ENCODE peak calls at places on chromosomes 12 and 14, in four cellular contexts. One of them, this sample, is unnamed.

GRCh38 chr12:3233813-3234212 is 156.6 kb downstream of the TSPAN9 start:
- ATAC-seq in A549: no peak
- ATAC-seq in HepG2: no peak
- ATAC-seq in upper lobe of left lung: no peak
- ATAC-seq in this sample: no peak

GRCh38 chr12:48105321-48105866 is 485 bp downstream of the SENP1 start:
- ATAC-seq in A549: peak; percentile 11
- ATAC-seq in HepG2: peak; percentile 84
- ATAC-seq in upper lobe of left lung: no peak
- ATAC-seq in this sample: no peak

GRCh38 chr12:72790273-72790672 is 518.1 kb downstream of the TRHDE start:
- ATAC-seq in A549: no peak
- ATAC-seq in HepG2: no peak
- ATAC-seq in upper lobe of left lung: no peak
- ATAC-seq in this sample: no peak

GRCh38 chr14:89613260-89614008 is 196.4 kb upstream of the FOXN3 start:
- ATAC-seq in A549: no peak
- ATAC-seq in HepG2: no peak
- ATAC-seq in upper lobe of left lung: no peak
- ATAC-seq in this sample: no peak

GRCh38 chr12:110670161-110670701 is 18.7 kb downstream of the HVCN1 start:
- ATAC-seq in A549: no peak
- ATAC-seq in HepG2: no peak
- ATAC-seq in upper lobe of left lung: no peak
- ATAC-seq in this sample: no peak

GRCh38 chr14:24662753-24663152 is 28.8 kb upstream of the GZMB start:
- ATAC-seq in A549: no peak
- ATAC-seq in HepG2: no peak
- ATAC-seq in upper lobe of left lung: no peak
- ATAC-seq in this sample: no peak

GRCh38 chr12:111393700-111394275 is 11.9 kb upstream of the SH2B3 start:
- ATAC-seq in A549: no peak
- ATAC-seq in HepG2: peak; percentile 11
- ATAC-seq in upper lobe of left lung: peak; percentile 85
- ATAC-seq in this sample: peak; percentile 64

GRCh38 chr14:51865953-51866747 is 5.7 kb downstream of the GNG2 start:
- ATAC-seq in A549: no peak
- ATAC-seq in HepG2: no peak
- ATAC-seq in upper lobe of left lung: no peak
- ATAC-seq in this sample: no peak

GRCh38 chr12:100573168-100573498 is 351 bp upstream of the GAS2L3 start:
- ATAC-seq in A549: peak; percentile 57
- ATAC-seq in HepG2: no peak
- ATAC-seq in upper lobe of left lung: no peak
- ATAC-seq in this sample: no peak

GRCh38 chr12:93186131-93186530 is 191.6 kb upstream of the NUDT4 start:
- ATAC-seq in A549: no peak
- ATAC-seq in HepG2: no peak
- ATAC-seq in upper lobe of left lung: no peak
- ATAC-seq in this sample: no peak

GRCh38 chr14:71327691-71328090 is 420.4 kb downstream of the PCNX1 start:
- ATAC-seq in A549: no peak
- ATAC-seq in HepG2: peak; percentile 54
- ATAC-seq in upper lobe of left lung: no peak
- ATAC-seq in this sample: no peak

GRCh38 chr12:57941165-57941894 is at the start of gene ATP23:
- ATAC-seq in A549: peak; percentile 89
- ATAC-seq in HepG2: peak; percentile 98
- ATAC-seq in upper lobe of left lung: peak; percentile 96
- ATAC-seq in this sample: peak; percentile 94

DNA sequence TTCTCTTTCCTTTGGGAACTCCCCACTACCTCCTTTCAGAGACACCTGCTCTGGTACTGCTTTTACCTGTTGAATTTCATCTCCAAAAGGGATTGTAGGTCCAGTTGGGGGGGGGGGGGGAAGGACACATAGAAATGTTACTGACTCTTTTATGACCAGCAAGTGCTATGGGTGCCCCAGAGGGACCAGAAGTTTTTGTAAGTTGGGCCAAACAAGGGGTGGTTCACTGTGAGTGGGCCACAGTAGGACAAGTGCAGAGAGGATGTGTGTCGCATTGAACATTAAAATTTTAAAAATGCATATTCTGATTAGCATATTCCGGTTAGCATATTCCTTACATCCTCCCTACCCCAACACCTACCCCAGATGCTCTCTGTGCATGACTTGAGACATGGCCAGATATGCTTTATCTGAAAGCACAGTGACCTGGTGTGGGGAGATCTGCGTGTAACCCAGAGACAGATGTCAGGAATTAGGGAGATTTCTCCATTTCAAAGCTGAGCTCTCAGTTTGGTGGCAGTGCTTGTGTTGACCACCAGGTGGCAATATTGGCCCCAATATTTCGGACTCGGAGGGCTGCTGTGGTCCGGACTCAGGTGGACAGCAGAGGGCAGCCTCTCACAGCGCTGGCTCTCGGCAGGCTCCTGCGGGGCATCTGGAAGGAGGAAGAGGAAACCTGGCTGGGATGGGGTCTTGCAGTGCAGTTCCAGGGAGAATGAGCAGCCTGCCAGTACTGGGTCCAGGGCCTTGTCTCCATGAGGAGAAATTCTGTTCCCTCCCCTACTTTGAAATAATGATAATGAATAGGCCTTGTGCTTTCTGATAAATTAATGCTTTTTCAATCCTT is 1.6 kb upstream of the CEBPE start:
- ATAC-seq in A549: peak; percentile 86
- ATAC-seq in HepG2: peak; percentile 83
- ATAC-seq in upper lobe of left lung: peak; percentile 93
- ATAC-seq in this sample: peak; percentile 83
- H3K27ac ChIP-seq in A549: no peak overlapping the region
- H3K27ac ChIP-seq in HepG2: no peak overlapping the region
- H3K27ac ChIP-seq in upper lobe of left lung: no peak overlapping the region
- H3K27ac ChIP-seq in this sample: peak overlapping the region; percentile 38

GRCh38 chr12:131831635-131832041 is 3.4 kb downstream of the MMP17 start:
- ATAC-seq in A549: no peak
- ATAC-seq in HepG2: no peak
- ATAC-seq in upper lobe of left lung: no peak
- ATAC-seq in this sample: no peak
- H3K4me3 ChIP-seq in A549: peak overlapping the region; percentile 91
- H3K4me3 ChIP-seq in HepG2: no peak overlapping the region
- H3K4me3 ChIP-seq in upper lobe of left lung: peak overlapping the region; percentile 51
- H3K4me3 ChIP-seq in this sample: peak overlapping the region; percentile 58

GRCh38 chr14:65302571-65303184 is 109.9 kb upstream of the FUT8 start:
- ATAC-seq in A549: no peak
- ATAC-seq in HepG2: no peak
- ATAC-seq in upper lobe of left lung: no peak
- ATAC-seq in this sample: no peak
- TF ChIP-seq EP300 in A549: no peak
- TF ChIP-seq EP300 in HepG2: no peak
- TF ChIP-seq EP300 in upper lobe of left lung: no peak
- TF ChIP-seq EP300 in this sample: no peak

DNA sequence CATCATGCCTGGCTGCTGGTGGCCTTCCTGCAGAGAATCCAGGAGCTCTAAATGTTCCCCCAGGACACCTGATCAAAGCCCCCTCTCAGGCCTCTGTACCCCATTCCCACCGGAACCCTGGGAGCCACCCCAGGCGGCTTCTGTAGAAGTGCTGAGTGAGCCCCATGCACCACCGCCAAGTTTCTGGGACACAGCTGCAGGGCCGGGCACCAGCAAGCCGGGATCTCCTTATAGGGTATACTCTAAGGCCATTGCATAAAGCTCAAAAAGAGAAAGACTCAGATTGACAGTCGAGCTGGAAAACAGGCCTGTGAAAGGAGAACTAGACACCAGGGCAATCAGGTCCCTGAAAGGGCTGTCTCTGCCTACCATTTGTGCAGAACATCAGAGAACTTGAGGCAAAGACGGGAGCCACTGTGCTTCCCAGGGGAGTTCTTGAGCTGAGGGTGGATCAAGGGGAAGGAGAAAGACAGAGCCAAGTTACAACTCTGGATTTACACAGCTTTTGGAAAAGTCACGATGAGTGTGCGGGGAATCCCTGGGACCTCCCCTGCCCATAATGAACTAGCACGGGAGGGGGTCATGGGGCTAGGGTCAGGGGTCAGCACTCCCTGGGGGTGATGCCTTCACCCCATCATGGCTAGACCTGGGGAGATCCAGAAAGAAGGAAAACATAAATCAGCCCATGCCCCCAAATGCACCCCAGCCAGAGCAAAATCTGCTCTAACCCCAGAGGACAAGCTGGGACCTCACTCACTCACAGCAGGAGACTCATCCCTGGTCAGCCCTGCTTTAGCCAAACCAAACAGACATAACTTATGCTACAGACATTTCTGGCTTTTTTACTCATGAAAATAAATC is 51.1 kb downstream of the ITPK1 start:
- ATAC-seq in A549: no peak
- ATAC-seq in HepG2: no peak
- ATAC-seq in upper lobe of left lung: no peak
- ATAC-seq in this sample: peak; percentile 74
- H3K27ac ChIP-seq in A549: no peak overlapping the region
- H3K27ac ChIP-seq in HepG2: no peak overlapping the region
- H3K27ac ChIP-seq in upper lobe of left lung: no peak overlapping the region
- H3K27ac ChIP-seq in this sample: peak overlapping the region; percentile 87

DNA sequence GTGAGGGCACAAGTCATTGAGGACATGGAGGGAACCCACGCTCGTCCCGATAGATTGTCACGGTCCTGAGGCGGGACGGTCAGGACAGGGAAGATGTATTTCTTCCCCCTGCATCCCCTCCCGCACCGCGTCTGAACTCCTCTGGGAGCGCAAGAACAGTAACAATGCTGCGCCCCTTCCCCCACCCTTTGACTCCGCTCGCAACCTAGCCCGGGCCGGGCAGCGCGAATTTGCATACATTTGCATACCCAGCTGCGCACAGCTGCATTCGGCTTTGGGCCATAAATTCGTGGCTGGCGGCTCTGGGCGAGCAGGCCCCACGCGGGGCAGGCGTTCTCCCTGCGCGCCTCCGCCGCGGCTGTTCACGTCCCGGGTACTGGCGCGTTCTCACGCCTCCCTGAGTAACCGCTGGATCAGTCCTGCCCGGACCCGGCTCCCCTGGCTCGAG is 29.0 kb upstream of the SMUG1 start:
- ATAC-seq in A549: no peak
- ATAC-seq in HepG2: no peak
- ATAC-seq in upper lobe of left lung: no peak
- ATAC-seq in this sample: no peak
- H3K4me3 ChIP-seq in A549: peak overlapping the region; percentile 35
- H3K4me3 ChIP-seq in HepG2: no peak overlapping the region
- H3K4me3 ChIP-seq in upper lobe of left lung: peak overlapping the region; percentile 18
- H3K4me3 ChIP-seq in this sample: no peak overlapping the region

DNA sequence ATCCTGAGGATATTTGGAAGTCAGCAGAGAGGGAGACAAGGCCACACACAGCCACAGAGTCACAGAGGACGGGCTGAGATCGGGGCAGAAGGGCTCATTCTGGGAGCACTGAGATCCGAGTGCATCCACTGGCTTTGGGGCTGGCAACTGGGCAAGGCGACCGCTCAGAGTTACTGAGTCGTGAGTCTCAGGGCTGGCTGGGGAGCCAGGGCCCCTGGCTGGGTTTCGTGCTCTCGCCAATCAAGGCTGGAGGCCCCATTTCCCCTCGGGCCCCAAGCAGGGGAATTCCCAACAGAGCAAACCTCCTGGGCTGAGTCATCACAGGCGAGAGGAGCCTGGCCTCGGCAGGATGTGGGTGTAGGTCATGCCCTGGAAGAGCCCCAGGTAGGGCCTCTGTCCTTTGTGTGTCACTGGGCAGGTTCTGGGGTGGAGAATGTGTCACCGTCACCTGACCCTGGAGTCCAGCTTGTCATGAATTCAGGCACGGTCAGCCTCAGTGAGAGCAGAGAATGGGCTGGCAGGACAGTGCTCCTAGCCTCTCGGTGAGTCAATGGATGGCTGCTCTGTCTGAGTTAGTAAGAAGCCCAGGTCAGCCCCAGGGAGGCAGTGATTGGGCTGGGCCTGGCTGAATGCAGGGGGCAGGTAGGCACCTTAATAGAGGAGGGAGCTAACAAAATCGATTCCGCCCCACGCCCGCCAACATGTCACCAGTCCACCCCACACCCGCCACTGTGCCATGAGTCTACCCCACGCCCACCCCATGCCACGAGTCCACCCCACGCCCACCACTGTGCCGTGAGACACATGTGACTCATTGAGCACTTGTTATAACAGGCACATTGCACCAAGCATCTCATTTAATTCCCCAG is 16.9 kb downstream of the ASB2 start:
- ATAC-seq in A549: peak; percentile 90
- ATAC-seq in HepG2: peak; percentile 92
- ATAC-seq in upper lobe of left lung: peak; percentile 75
- ATAC-seq in this sample: peak; percentile 27
- TF ChIP-seq EP300 in A549: peak; percentile 70
- TF ChIP-seq EP300 in HepG2: peak; percentile 97
- TF ChIP-seq EP300 in upper lobe of left lung: no peak
- TF ChIP-seq EP300 in this sample: no peak

DNA sequence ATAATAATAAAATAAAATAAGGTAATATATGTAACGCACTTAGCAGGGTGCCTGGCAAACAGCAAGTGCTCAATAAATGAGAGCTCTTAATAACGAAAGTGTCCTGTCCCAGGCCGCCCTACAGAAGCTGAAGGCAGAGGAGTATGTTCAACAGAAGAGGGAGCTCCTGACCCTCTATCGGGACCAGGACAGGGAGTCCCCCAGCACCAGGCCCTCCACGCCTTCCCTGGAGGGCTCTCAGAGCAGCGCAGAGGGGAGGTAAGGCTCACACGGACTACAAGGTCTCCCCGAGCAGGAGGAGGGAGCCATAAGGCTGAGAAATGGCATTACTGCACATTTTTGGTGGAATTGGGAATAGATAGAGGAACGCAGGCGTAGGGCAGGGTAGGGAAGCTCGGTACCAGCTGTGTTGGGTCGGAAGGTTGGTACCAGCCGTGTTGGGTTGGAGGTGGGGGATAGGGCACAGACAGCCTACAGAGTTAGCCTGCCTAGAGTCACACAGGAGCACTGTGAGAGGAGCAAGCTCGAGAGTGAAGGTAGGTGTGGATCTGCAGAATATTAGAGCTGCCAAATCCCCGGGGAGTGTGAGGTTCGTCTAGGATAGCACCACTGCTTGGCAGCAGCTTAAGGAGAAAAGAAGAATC is 15.4 kb downstream of the TNFRSF1A start:
- ATAC-seq in A549: peak; percentile 51
- ATAC-seq in HepG2: peak; percentile 66
- ATAC-seq in upper lobe of left lung: peak; percentile 56
- ATAC-seq in this sample: peak; percentile 74
- H3K27ac ChIP-seq in A549: peak overlapping the region; percentile 24
- H3K27ac ChIP-seq in HepG2: peak overlapping the region; percentile 1
- H3K27ac ChIP-seq in upper lobe of left lung: peak overlapping the region; percentile 48
- H3K27ac ChIP-seq in this sample: peak overlapping the region; percentile 77